ENCODE peak calls at places on chromosome 14, in seven cellular contexts. R, X, L, V, G, M and K are unnamed samples.

GRCh38 chr14:88599761-88600439 is 37.1 kb downstream of the ZC3H14 start:
- DNase-seq in R (no peak), X (no peak), L (no peak), V (no peak), G (no peak), M (no peak), K (no peak)

GRCh38 chr14:75982724-75983358 is 1.0 kb upstream of the TGFB3 start:
- DNase-seq in R (no peak), X (peak), L (no peak), V (no peak), G (peak), M (peak), K (peak)

GRCh38 chr14:96902004-96902403 is 104.8 kb downstream of the VRK1 start:
- DNase-seq in R (no peak), X (no peak), L (no peak), V (no peak), G (no peak), M (no peak), K (no peak)

GRCh38 chr14:22848391-22849164 is 12.2 kb downstream of the MMP14 start:
- DNase-seq in R (no peak), X (peak), L (no peak), V (peak), G (no peak), M (peak), K (peak)

GRCh38 chr14:41615011-41615595 is 8.4 kb downstream of the LRFN5 start:
- DNase-seq in R (no peak), X (no peak), L (no peak), V (no peak), G (no peak), M (no peak), K (no peak)

GRCh38 chr14:103317251-103317650 is 16.8 kb upstream of the EIF5 start:
- DNase-seq in R (no peak), X (no peak), L (no peak), V (no peak), G (no peak), M (no peak), K (no peak)

GRCh38 chr14:103103461-103104388 is 9.2 kb downstream of the EXOC3L4 start:
- DNase-seq in R (no peak), X (peak), L (no peak), V (peak), G (no peak), M (no peak), K (peak)

GRCh38 chr14:103443106-103443505 is 57.9 kb downstream of the MARK3 start:
- DNase-seq in R (no peak), X (no peak), L (no peak), V (no peak), G (no peak), M (no peak), K (no peak)

GRCh38 chr14:35034440-35034833 is 11.6 kb upstream of the FAM177A1 start:
- DNase-seq in R (no peak), X (no peak), L (no peak), V (no peak), G (no peak), M (no peak), K (no peak)

GRCh38 chr14:37970696-37971095 is 237.0 kb upstream of the SSTR1 start:
- DNase-seq in R (no peak), X (no peak), L (no peak), V (no peak), G (no peak), M (no peak), K (no peak)

GRCh38 chr14:86961106-86961716 is 1031.8 kb downstream of the GALC start:
- DNase-seq in R (no peak), X (no peak), L (no peak), V (no peak), G (peak), M (no peak), K (no peak)

GRCh38 chr14:72928872-72929271 is 2.6 kb downstream of the DCAF4 start:
- DNase-seq in R (no peak), X (no peak), L (no peak), V (no peak), G (no peak), M (no peak), K (no peak)

GRCh38 chr14:106872619-106873446 is 1346.5 kb downstream of the TMEM121 start:
- DNase-seq in R (peak), X (peak), L (peak), V (no peak), G (peak), M (peak), K (peak)

GRCh38 chr14:105412768-105413541 is 6.7 kb upstream of the MTA1 start:
- DNase-seq in R (no peak), X (no peak), L (no peak), V (no peak), G (no peak), M (no peak), K (no peak)

GRCh38 chr14:67557118-67557517 is 24.0 kb downstream of the PLEKHH1 start:
- DNase-seq in R (no peak), X (no peak), L (no peak), V (no peak), G (peak), M (no peak), K (peak)

GRCh38 chr14:87111141-87111540 is 881.8 kb downstream of the GALC start:
- DNase-seq in R (no peak), X (no peak), L (no peak), V (no peak), G (no peak), M (no peak), K (no peak)

GRCh38 chr14:60101801-60102200 is 10.1 kb downstream of the PCNX4 start:
- DNase-seq in R (no peak), X (no peak), L (no peak), V (no peak), G (no peak), M (no peak), K (peak)

GRCh38 chr14:27927519-27927918 is 839.1 kb upstream of the FOXG1 start:
- DNase-seq in R (no peak), X (no peak), L (no peak), V (no peak), G (no peak), M (no peak), K (no peak)

GRCh38 chr14:65224799-65225198 is 122.5 kb upstream of the MAX start:
- DNase-seq in R (no peak), X (no peak), L (no peak), V (no peak), G (no peak), M (no peak), K (peak)

GRCh38 chr14:92531151-92531873 is 17.7 kb downstream of the RIN3 start:
- DNase-seq in R (no peak), X (no peak), L (peak), V (no peak), G (no peak), M (no peak), K (no peak)

GRCh38 chr14:67963960-67964359 is 144.4 kb downstream of the RAD51B start:
- DNase-seq in R (no peak), X (no peak), L (no peak), V (no peak), G (no peak), M (no peak), K (no peak)

GRCh38 chr14:50620341-50620740 is 47.8 kb downstream of the SAV1 start:
- DNase-seq in R (no peak), X (no peak), L (no peak), V (no peak), G (no peak), M (no peak), K (peak)

GRCh38 chr14:90996967-90997366 is 63.5 kb downstream of the RPS6KA5 start:
- DNase-seq in R (no peak), X (no peak), L (no peak), V (no peak), G (no peak), M (no peak), K (no peak)

GRCh38 chr14:99427632-99428315 is 52.9 kb downstream of the SETD3 start:
- DNase-seq in R (no peak), X (no peak), L (no peak), V (no peak), G (no peak), M (no peak), K (peak)